ENCODE peak calls at places on chromosomes 7 and 10, in eight cellular contexts. T is naive thymus-derived CD8-positive, alpha-beta T cell; Z is stimulated activated CD4-positive, alpha-beta T cell treated with anti-CD3 and anti-CD28 coated beads, Interleukin-2, amount 100 ng/mL, for 4 hours; I is GM12865; F is CD8-positive, alpha-beta T cell; A is NCI-H510A treated with DMSO at 0.1 percent for 48 hours; C is Calu3; L is T-helper 1 cell. Q is an unnamed sample.

GRCh38 chr10:30438016-30438850 is 4.2 kb downstream of the MAP3K8 start:
- DNase-seq in T (no peak), Z (no peak), I (peak; percentile 36), F (no peak), A (no peak), C (no peak), L (no peak), Q (no peak)

GRCh38 chr10:119198438-119198837 is 8.9 kb upstream of the GRK5 start:
- DNase-seq in T (no peak), Z (no peak), I (peak; percentile 38), F (peak; percentile 30), A (no peak), C (peak; percentile 32), L (no peak), Q (no peak)

GRCh38 chr10:100114460-100114859 is 32.8 kb upstream of the CPN1 start:
- DNase-seq in T (no peak), Z (no peak), I (no peak), F (no peak), A (no peak), C (no peak), L (no peak), Q (no peak)

GRCh38 chr7:68688416-68689086 is 909.7 kb upstream of the AUTS2 start:
- DNase-seq in T (no peak), Z (no peak), I (no peak), F (no peak), A (peak; percentile 90), C (no peak), L (no peak), Q (no peak)

GRCh38 chr10:77182803-77183202 is 454.8 kb downstream of the KCNMA1 start:
- DNase-seq in T (no peak), Z (no peak), I (no peak), F (no peak), A (no peak), C (no peak), L (no peak), Q (no peak)

GRCh38 chr7:154767821-154768415 is 235.0 kb downstream of the PAXIP1 start:
- DNase-seq in T (no peak), Z (no peak), I (no peak), F (no peak), A (no peak), C (no peak), L (no peak), Q (no peak)

GRCh38 chr7:107147464-107148214 is 21.2 kb upstream of the HBP1 start:
- DNase-seq in T (peak; percentile 52), Z (no peak), I (peak; percentile 49), F (peak; percentile 35), A (peak; percentile 8), C (peak; percentile 30), L (peak; percentile 34), Q (peak; percentile 71)

GRCh38 chr10:97065686-97066679 is 119.8 kb downstream of the SLIT1 start:
- DNase-seq in T (no peak), Z (no peak), I (no peak), F (no peak), A (no peak), C (no peak), L (no peak), Q (no peak)

GRCh38 chr7:5045558-5046396 is at the start of gene RBAK:
- DNase-seq in T (peak; percentile 92), Z (peak; percentile 87), I (peak; percentile 99), F (peak; percentile 90), A (peak; percentile 89), C (peak; percentile 96), L (peak; percentile 96), Q (peak; percentile 98)

GRCh38 chr10:30671011-30671616 is 41.6 kb upstream of the LYZL2 start:
- DNase-seq in T (peak; percentile 56), Z (peak; percentile 4), I (peak; percentile 69), F (peak; percentile 16), A (peak; percentile 62), C (peak; percentile 54), L (peak; percentile 67), Q (peak; percentile 76)

Q was measured in DMS53.